ENCODE peak calls at places on chromosomes 12 and 14, in five cellular contexts. W, X, Y, F and B are unnamed samples.

GRCh38 chr14:94904636-94905035 is 134.7 kb upstream of the GSC start:
- DNase-seq in F (no peak), W (no peak), X (no peak), Y (no peak), B (no peak)

GRCh38 chr12:89521348-89522238 is 3.0 kb downstream of the GALNT4 start:
- DNase-seq in W (no peak), F (no peak), X (no peak), Y (no peak), B (no peak)

GRCh38 chr12:728781-729180 is 23.6 kb upstream of the WNK1 start:
- DNase-seq in X (no peak), F (no peak), Y (no peak), W (no peak), B (no peak)

GRCh38 chr12:122032570-122032969 is 10.9 kb downstream of the BCL7A start:
- DNase-seq in Y (no peak), X (no peak), W (no peak), F (no peak), B (no peak)

GRCh38 chr12:123916729-123917128 is 55.9 kb downstream of the CCDC92 start:
- DNase-seq in F (no peak), W (no peak), X (no peak), Y (no peak), B (no peak)

GRCh38 chr14:41830679-41831078 is 224.0 kb downstream of the LRFN5 start:
- DNase-seq in X (no peak), Y (no peak), W (no peak), F (no peak), B (no peak)

GRCh38 chr12:15044461-15044860 is 71.6 kb downstream of the PDE6H start:
- DNase-seq in Y (no peak), F (no peak), X (no peak), W (no peak), B (no peak)

GRCh38 chr14:75138492-75138891 is 11.6 kb upstream of the NEK9 start:
- DNase-seq in F (no peak), W (no peak), X (no peak), Y (no peak), B (no peak)

GRCh38 chr12:48996794-48997718 is 2.1 kb downstream of the DDN start:
- DNase-seq in F (peak; percentile 81), W (peak; percentile 85), X (peak; percentile 79), Y (peak; percentile 63), B (peak; percentile 69)

GRCh38 chr14:94026173-94026885 is at the start of gene OTUB2:
- DNase-seq in X (peak; percentile 99), F (peak; percentile 98), W (peak; percentile 99), Y (peak; percentile 98), B (peak; percentile 95)

GRCh38 chr14:52279405-52279804 is 11.9 kb downstream of the PTGDR start:
- DNase-seq in F (no peak), W (no peak), X (no peak), Y (no peak), B (no peak)

GRCh38 chr14:74404435-74404834 is 21.6 kb downstream of the SYNDIG1L start:
- DNase-seq in W (no peak), X (peak; percentile 31), F (no peak), Y (no peak), B (no peak)

GRCh38 chr12:57700317-57700716 is 6.4 kb downstream of the OS9 start:
- DNase-seq in W (no peak), X (no peak), F (no peak), Y (no peak), B (no peak)

GRCh38 chr14:79111963-79112362 is 941.8 kb downstream of the NRXN3 start:
- DNase-seq in X (no peak), W (no peak), Y (no peak), F (no peak), B (no peak)

DNA sequence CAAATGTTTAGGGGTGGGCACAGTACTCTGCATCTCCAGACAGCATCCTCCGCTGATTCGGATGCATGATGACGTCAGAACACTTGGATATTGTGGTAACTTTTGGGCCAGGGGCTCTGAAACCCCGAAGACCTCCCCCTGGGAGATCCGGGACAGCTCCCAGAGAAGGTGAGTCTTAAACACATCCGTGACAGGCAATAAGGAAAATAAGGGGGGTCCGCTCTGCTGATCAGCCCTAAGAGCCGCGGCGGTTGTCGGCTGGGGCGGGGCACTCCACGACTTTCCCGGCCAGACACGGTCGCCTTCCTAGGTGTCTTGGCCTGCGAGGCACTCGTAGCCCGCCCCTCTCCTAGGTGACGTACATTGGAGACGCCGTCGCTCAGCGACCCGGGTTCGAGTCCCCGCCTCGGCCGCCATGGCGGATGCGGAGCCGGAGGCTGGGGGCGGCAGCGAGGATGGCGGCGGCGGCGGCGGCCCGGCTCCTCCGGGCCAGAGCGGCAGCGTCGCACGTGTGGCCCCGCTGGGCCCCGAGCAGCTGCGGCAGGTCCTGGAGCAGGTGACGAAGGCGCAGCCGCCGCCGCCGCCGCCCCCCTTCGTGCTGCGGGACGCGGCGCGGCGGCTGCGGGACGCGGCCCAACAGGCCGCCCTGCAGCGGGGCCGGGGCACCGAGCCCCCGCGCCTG is at the start of gene ZNF839:
- DNase-seq in Y (peak; percentile 93), X (peak; percentile 94), F (peak; percentile 93), W (peak; percentile 85), B (peak; percentile 89)
- TF ChIP-seq POLR2A in Y (peak; percentile 68), X (peak; percentile 45), F (no peak), W (no peak), B (peak; percentile 32)

GRCh38 chr12:110537605-110538409 is 35.7 kb downstream of the RAD9B start:
- DNase-seq in X (peak; percentile 83), F (peak; percentile 58), W (no peak), Y (no peak), B (peak; percentile 82)

GRCh38 chr12:110534811-110535210 is 32.7 kb downstream of the RAD9B start:
- DNase-seq in W (no peak), F (no peak), X (no peak), Y (no peak), B (no peak)

GRCh38 chr12:110536834-110537604 is 34.9 kb downstream of the RAD9B start:
- DNase-seq in F (no peak), X (no peak), W (no peak), Y (no peak), B (no peak)

GRCh38 chr12:110540048-110540447 is 37.9 kb downstream of the RAD9B start:
- DNase-seq in F (no peak), W (no peak), Y (no peak), X (no peak), B (no peak)

GRCh38 chr12:110538869-110539622 is 36.9 kb downstream of the RAD9B start:
- DNase-seq in W (no peak), F (peak; percentile 45), Y (no peak), X (no peak), B (no peak)
- H3K27ac ChIP-seq in W (no peak overlapping the region), F (no peak overlapping the region), Y (no peak overlapping the region), X (peak overlapping the region; percentile 57), B (peak overlapping the region; percentile 48)

GRCh38 chr12:6950401-6950801 is 755 bp upstream of the PTPN6 start:
- DNase-seq in X (no peak), F (no peak), Y (no peak), W (no peak), B (no peak)

GRCh38 chr12:6951551-6952120 is 480 bp downstream of the PTPN6 start:
- DNase-seq in W (no peak), F (no peak), X (peak; percentile 49), Y (no peak), B (no peak)

GRCh38 chr12:6952121-6952859 is 1.1 kb downstream of the PTPN6 start:
- DNase-seq in F (no peak), X (no peak), Y (no peak), W (no peak), B (no peak)

GRCh38 chr12:6952860-6953416 is 1.8 kb downstream of the PTPN6 start:
- DNase-seq in F (no peak), Y (no peak), X (no peak), W (no peak), B (no peak)

GRCh38 chr12:6950944-6951540 is at the start of gene PTPN6:
- DNase-seq in X (peak; percentile 69), F (peak; percentile 58), W (no peak), Y (no peak), B (no peak)
- H3K4me3 ChIP-seq in X (peak within 1 kb of the TSS; percentile 31), F (peak within 1 kb of the TSS; percentile 50), W (no peak within 1 kb of the TSS), Y (no peak within 1 kb of the TSS), B (peak within 1 kb of the TSS; percentile 11)

GRCh38 chr12:132444957-132445883 is 44.7 kb upstream of the FBRSL1 start:
- DNase-seq in F (peak; percentile 43), W (no peak), X (no peak), Y (no peak), B (peak; percentile 40)
- TF ChIP-seq POLR2A in F (no peak), W (no peak), X (no peak), Y (no peak), B (no peak)

DNA sequence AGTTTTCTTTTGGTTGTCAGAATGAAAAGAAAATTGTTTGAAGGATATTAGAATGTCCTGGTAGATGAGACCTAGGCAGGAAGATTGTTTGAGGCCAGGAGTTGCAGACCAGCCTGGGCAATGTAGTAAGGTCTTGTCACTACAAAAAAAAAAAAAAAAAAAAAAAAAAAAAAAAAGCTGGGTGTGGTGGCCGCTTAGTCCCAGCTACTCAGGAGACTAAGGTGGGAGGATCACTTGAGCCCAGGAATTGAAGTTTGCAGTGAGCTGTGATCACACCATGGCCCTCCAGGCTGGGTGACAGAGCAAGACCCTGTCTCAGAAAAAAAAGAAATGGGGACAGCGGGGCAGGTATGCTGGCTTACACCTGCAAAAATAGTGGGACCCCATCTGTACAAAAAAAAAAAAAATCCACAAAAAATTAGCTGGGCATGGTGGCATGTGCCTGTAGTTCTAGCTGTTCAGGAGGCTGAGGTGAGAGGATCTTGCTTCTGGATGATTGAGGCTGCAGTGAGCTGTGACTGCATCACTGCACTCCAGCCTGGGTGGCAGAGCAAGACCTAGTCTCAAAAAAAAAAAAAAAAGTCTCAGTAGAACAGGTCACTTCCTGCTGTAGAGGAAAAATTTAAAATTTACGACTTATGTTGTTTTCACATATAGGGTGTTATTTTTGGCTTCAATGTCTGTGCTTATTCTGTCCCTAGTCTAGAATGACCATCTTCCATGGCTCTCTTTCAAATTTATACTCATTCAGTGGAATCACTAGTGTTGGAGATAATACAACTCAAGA is 70.7 kb downstream of the PPHLN1 start:
- DNase-seq in Y (no peak), X (no peak), F (no peak), W (no peak), B (no peak)
- H3K27ac ChIP-seq in Y (no peak overlapping the region), X (no peak overlapping the region), F (no peak overlapping the region), W (no peak overlapping the region), B (no peak overlapping the region)

GRCh38 chr12:64824500-64825142 is at the start of gene TBC1D30:
- DNase-seq in W (no peak), Y (no peak), X (peak; percentile 41), F (no peak), B (no peak)
- H3K4me3 ChIP-seq in W (no peak within 1 kb of the TSS), Y (peak within 1 kb of the TSS; percentile 32), X (peak within 1 kb of the TSS; percentile 15), F (peak within 1 kb of the TSS; percentile 65), B (peak within 1 kb of the TSS; percentile 24)